ENCODE peak calls at places on chromosome X, in six cellular contexts. S is IMR-90, K is H9, A is H1, V is neuronal stem cell, D is trophoblast cell. O is an unnamed sample.

GRCh38 chrX:50913520-50913919 is 3.0 kb downstream of the BMP15 start:
- DNase-seq in S (no peak), K (no peak), A (no peak), V (no peak), D (no peak), O (no peak)

GRCh38 chrX:10199212-10199611 is 42.4 kb downstream of the CLCN4 start:
- DNase-seq in S (peak; percentile 67), K (no peak), A (no peak), V (no peak), D (peak; percentile 57), O (peak; percentile 77)

GRCh38 chrX:134624046-134624430 is 34.2 kb downstream of the PLAC1 start:
- DNase-seq in S (peak; percentile 24), K (no peak), A (no peak), V (no peak), D (peak; percentile 44), O (no peak)

GRCh38 chrX:118694628-118695027 is 32.8 kb upstream of the IL13RA1 start:
- DNase-seq in S (no peak), K (no peak), A (no peak), V (no peak), D (no peak), O (no peak)

GRCh38 chrX:7801706-7802105 is 41.3 kb upstream of the VCX start:
- DNase-seq in S (no peak), K (no peak), A (no peak), V (no peak), D (no peak), O (no peak)

GRCh38 chrX:72296991-72297390 is 8.7 kb downstream of the CITED1 start:
- DNase-seq in S (no peak), K (no peak), A (no peak), V (no peak), D (no peak), O (no peak)

GRCh38 chrX:47539860-47540259 is 21.1 kb upstream of the ARAF start:
- DNase-seq in S (peak; percentile 32), K (no peak), A (no peak), V (no peak), D (no peak), O (no peak)

GRCh38 chrX:98203800-98204199 is 1320.1 kb downstream of the RPA4 start:
- DNase-seq in S (no peak), K (no peak), A (no peak), V (no peak), D (peak; percentile 58), O (no peak)

GRCh38 chrX:152635941-152636340 is 1.8 kb upstream of the GABRQ start:
- DNase-seq in S (peak; percentile 50), K (peak; percentile 58), A (peak; percentile 45), V (peak; percentile 47), D (peak; percentile 68), O (peak; percentile 12)

GRCh38 chrX:129984196-129984962 is 1.9 kb downstream of the BCORL1 start:
- DNase-seq in S (no peak), K (peak; percentile 34), A (peak; percentile 53), V (no peak), D (no peak), O (no peak)

GRCh38 chrX:134840370-134840769 is 150.4 kb upstream of the SMIM10 start:
- DNase-seq in S (no peak), K (no peak), A (no peak), V (no peak), D (no peak), O (no peak)

GRCh38 chrX:25156323-25156722 is 140.6 kb upstream of the ARX start:
- DNase-seq in S (no peak), K (no peak), A (no peak), V (no peak), D (no peak), O (peak; percentile 0)

GRCh38 chrX:25925956-25926355 is 212.2 kb upstream of the MAGEB18 start:
- DNase-seq in S (no peak), K (no peak), A (no peak), V (no peak), D (no peak), O (no peak)

GRCh38 chrX:136847874-136848273 is 32.7 kb downstream of the RBMX start:
- DNase-seq in S (peak; percentile 73), K (no peak), A (no peak), V (no peak), D (peak; percentile 78), O (no peak)

GRCh38 chrX:49930046-49930445 is 7.7 kb downstream of the CLCN5 start:
- DNase-seq in S (peak; percentile 34), K (no peak), A (no peak), V (no peak), D (no peak), O (no peak)

GRCh38 chrX:11528623-11529022 is 137.1 kb downstream of the ARHGAP6 start:
- DNase-seq in S (no peak), K (no peak), A (no peak), V (no peak), D (no peak), O (no peak)

GRCh38 chrX:18194688-18195087 is 26.0 kb downstream of the BEND2 start:
- DNase-seq in S (no peak), K (no peak), A (no peak), V (no peak), D (no peak), O (no peak)

GRCh38 chrX:11758400-11759171 is 549 bp downstream of the MSL3 start:
- DNase-seq in S (peak; percentile 73), K (peak; percentile 80), A (peak; percentile 84), V (peak; percentile 75), D (peak; percentile 82), O (peak; percentile 83)

GRCh38 chrX:131778269-131779218 is 234.7 kb downstream of the OR13H1 start:
- DNase-seq in S (peak; percentile 76), K (no peak), A (no peak), V (no peak), D (peak; percentile 95), O (no peak)

GRCh38 chrX:16671005-16671404 is 21.0 kb downstream of the S100G start:
- DNase-seq in S (peak; percentile 72), K (no peak), A (no peak), V (no peak), D (peak; percentile 48), O (peak; percentile 48)

GRCh38 chrX:45767021-45767491 is 566.4 kb upstream of the DIPK2B start:
- DNase-seq in S (peak; percentile 43), K (no peak), A (no peak), V (no peak), D (no peak), O (peak; percentile 79)

GRCh38 chrX:45768666-45769065 is 568.0 kb upstream of the DIPK2B start:
- DNase-seq in S (no peak), K (no peak), A (no peak), V (no peak), D (no peak), O (no peak)

GRCh38 chrX:45771560-45772340 is 571.1 kb upstream of the DIPK2B start:
- DNase-seq in S (peak; percentile 80), K (no peak), A (no peak), V (no peak), D (peak; percentile 36), O (peak; percentile 90)

GRCh38 chrX:45771114-45771513 is 570.4 kb upstream of the DIPK2B start:
- DNase-seq in S (peak; percentile 96), K (no peak), A (no peak), V (no peak), D (peak; percentile 67), O (peak; percentile 94)

GRCh38 chrX:45769919-45770582 is 569.4 kb upstream of the DIPK2B start:
- DNase-seq in S (peak; percentile 91), K (no peak), A (no peak), V (no peak), D (no peak), O (peak; percentile 96)
- H3K27ac ChIP-seq in S (peak overlapping the region; percentile 81), K (no peak overlapping the region), A (no peak overlapping the region), V (no peak overlapping the region), D (no peak overlapping the region), O (peak overlapping the region; percentile 97)

DNA sequence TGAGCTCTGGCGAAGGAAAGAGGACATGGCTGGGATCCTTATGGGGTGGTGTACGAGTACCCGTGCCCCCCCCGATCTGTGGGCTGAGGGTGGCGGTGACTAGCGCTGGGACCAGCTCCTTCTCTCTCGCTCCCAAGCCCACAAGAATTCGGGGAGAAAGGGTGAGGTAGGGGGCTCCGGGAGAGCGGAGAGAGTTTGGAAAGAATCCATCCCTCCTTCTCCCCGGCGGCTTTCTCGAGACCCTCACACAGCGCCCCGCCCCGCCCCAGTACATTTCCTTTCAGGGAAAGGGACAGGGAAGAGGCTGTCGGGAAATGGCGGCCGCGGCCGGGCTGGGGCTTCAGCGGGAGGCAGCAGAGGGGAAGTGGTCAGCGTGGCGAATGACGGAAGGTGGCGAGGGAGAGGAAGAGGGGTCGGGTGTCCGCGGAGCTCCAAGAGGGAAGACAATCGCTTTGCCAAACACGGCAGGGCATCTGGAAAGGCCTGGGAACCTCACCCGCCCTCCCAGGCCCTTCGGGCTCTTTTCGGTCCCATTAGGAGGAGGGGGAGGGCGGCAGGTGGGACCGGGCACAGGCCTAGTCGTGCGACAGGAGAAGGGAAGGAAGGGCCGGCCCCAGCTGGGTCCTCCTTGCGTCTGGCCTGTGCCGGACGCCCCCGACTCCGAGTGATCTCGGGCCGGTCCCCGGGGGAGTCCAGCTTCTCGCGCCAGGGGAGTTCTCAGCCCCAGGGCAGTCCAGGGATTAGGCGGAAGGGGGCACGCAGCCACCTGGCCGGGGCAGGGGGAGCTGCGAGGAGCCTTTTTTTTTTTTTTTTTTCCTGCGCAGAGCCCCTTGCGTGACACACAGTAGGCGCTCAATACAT is 10.2 kb downstream of the HNRNPH2 start:
- DNase-seq in S (no peak), K (peak; percentile 74), A (peak; percentile 72), V (peak; percentile 59), D (peak; percentile 28), O (peak; percentile 55)
- H4K8ac ChIP-seq in S (peak overlapping the region; percentile 97), K (no peak overlapping the region), A (peak overlapping the region; percentile 94), V (no peak overlapping the region), D (peak overlapping the region; percentile 99), O (peak overlapping the region; percentile 78)

DNA sequence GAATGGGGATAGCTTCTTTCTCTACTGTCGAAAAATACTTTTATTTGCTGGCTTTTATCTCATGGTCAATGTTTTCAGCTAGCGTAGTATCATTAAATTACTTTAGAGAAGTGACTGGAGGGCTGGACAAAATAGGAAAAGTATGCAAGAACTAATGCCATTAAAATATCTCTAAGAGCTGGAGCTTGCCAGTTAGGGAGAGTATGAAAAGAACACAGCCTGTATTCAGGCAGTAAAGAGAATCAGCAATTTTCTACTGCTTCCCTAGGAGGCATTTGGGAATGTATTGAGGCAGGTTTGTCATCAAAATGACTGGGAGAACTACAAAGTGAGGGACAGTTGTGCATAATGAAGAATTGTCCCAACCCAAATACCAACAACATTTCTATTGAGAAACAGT is 43.0 kb upstream of the FTHL17 start:
- DNase-seq in S (no peak), K (no peak), A (no peak), V (no peak), D (no peak), O (no peak)
- H2AFZ ChIP-seq in S (no peak overlapping the region), K (no peak overlapping the region), A (no peak overlapping the region), V (no peak overlapping the region), D (no peak overlapping the region), O (no peak overlapping the region)

DNA sequence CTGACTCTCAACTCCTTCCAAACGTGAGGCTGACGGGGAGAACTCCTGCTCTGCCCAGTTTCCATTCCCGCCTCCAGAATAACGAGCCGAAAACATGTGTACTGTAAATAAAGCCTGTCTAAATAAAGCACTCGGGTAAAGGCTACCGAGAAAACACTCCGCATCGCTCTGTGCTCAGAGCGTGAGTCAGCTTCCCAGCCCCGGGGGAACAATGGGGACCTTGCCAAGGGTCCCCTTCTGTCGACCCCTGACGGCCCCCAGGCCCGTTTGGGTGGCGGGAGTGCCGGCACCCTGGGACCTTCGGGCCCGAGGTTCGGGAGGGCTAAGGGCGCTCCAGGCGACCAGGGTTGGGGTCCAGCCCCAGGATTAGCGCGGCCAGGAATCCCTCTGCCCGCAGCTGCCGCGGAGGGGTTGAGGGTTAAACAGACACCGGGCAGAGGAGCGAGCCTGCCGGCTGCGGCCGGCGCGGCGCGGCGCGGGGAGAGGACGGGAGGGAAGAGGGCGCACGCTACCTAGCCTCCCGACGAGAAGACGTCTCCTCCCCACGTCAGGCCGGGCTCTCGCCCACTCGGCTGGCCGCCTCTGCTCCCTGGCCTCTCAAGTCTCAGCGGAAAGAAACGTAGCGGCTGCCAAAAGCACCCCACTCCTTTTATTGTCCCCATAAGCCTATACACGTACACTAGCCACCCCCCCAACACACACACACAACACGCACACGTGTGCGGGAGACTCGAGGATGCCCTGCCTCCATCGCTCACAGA is 85.5 kb downstream of the BCOR start:
- DNase-seq in S (peak; percentile 71), K (peak; percentile 38), A (peak; percentile 50), V (no peak), D (peak; percentile 58), O (peak; percentile 90)
- H3K27ac ChIP-seq in S (no peak overlapping the region), K (no peak overlapping the region), A (no peak overlapping the region), V (no peak overlapping the region), D (peak overlapping the region; percentile 13), O (no peak overlapping the region)

O was measured in mesenchymal stem cell.